ENCODE peak calls at places on chromosome 7, in nine cellular contexts. W is heart right ventricle, P is WTC11, R is upper lobe of right lung, T is GM12865, D is mucosa of descending colon, S is cardiac muscle cell, E is foreskin fibroblast, G is colonic mucosa. Q is an unnamed sample.

GRCh38 chr7:133948588-133948987 is 178.6 kb upstream of the LRGUK start:
- DNase-seq in W (no peak), P (no peak), R (no peak), T (no peak), D (no peak), S (no peak), E (no peak), G (no peak), Q (peak)

GRCh38 chr7:131238260-131238940 is 89.3 kb upstream of the MKLN1 start:
- DNase-seq in W (no peak), P (no peak), R (no peak), T (no peak), D (no peak), S (no peak), E (peak), G (no peak), Q (no peak)

GRCh38 chr7:156059374-156059773 is 247.1 kb upstream of the SHH start:
- DNase-seq in W (no peak), P (no peak), R (peak), T (no peak), D (no peak), S (no peak), E (no peak), G (no peak), Q (no peak)

GRCh38 chr7:108525985-108526767 is at the start of gene PNPLA8:
- DNase-seq in W (peak), P (peak), R (peak), T (peak), D (peak), S (peak), E (peak), G (peak), Q (peak)

GRCh38 chr7:127532151-127532550 is 53.2 kb downstream of the GCC1 start:
- DNase-seq in W (no peak), P (no peak), R (no peak), T (no peak), D (no peak), S (no peak), E (no peak), G (no peak), Q (peak)

GRCh38 chr7:112214887-112215286 is 8.4 kb downstream of the ZNF277 start:
- DNase-seq in W (no peak), P (no peak), R (no peak), T (no peak), D (no peak), S (no peak), E (peak), G (no peak), Q (no peak)

GRCh38 chr7:22819476-22819875 is 3.2 kb downstream of the TOMM7 start:
- DNase-seq in W (no peak), P (no peak), R (no peak), T (no peak), D (no peak), S (no peak), E (no peak), G (no peak), Q (no peak)

GRCh38 chr7:86825264-86825663 is 181.6 kb downstream of the GRM3 start:
- DNase-seq in W (no peak), P (no peak), R (no peak), T (no peak), D (no peak), S (no peak), E (no peak), G (no peak), Q (no peak)

GRCh38 chr7:79591275-79591623 is 137.8 kb upstream of the MAGI2 start:
- DNase-seq in W (no peak), P (no peak), R (no peak), T (no peak), D (no peak), S (no peak), E (no peak), G (no peak), Q (no peak)

GRCh38 chr7:26318921-26319320 is 27.3 kb downstream of the SNX10 start:
- DNase-seq in W (no peak), P (no peak), R (no peak), T (no peak), D (no peak), S (no peak), E (no peak), G (no peak), Q (no peak)

GRCh38 chr7:134368851-134369533 is 52.3 kb upstream of the SLC35B4 start:
- DNase-seq in W (no peak), P (no peak), R (no peak), T (no peak), D (no peak), S (no peak), E (peak), G (peak), Q (peak)

GRCh38 chr7:31439165-31439564 is 74.7 kb upstream of the ITPRID1 start:
- DNase-seq in W (no peak), P (no peak), R (no peak), T (no peak), D (no peak), S (no peak), E (no peak), G (no peak), Q (no peak)

GRCh38 chr7:91974066-91974465 is 33.4 kb downstream of the AKAP9 start:
- DNase-seq in W (no peak), P (no peak), R (no peak), T (no peak), D (no peak), S (no peak), E (no peak), G (no peak), Q (no peak)

DNA sequence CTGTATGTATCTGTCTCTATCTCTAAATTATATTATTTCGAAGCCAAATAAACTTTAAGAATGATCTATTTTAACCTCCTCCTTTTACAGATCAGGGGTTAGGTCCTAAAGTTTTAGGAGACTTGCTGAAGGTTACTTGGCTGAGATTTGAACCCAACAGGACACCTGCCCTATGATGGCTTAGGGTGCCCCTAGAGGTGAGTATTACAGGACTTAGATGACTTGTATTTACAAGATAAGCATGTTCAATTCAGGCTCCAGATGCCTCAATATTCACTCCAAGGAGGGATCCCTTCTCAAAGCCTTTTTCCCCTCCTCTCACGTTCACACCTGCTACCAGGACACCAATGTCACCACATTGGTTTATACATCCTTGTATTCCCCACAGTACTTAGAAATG is 872.4 kb upstream of the AUTS2 start:
- DNase-seq in W (no peak), P (no peak), R (no peak), T (no peak), D (no peak), S (no peak), E (no peak), G (no peak), Q (no peak)
- TF ChIP-seq CTCF in W (no peak), P (no peak), R (no peak), T (no peak), D (no peak), S (no peak), E (no peak), G (no peak), Q (peak)

DNA sequence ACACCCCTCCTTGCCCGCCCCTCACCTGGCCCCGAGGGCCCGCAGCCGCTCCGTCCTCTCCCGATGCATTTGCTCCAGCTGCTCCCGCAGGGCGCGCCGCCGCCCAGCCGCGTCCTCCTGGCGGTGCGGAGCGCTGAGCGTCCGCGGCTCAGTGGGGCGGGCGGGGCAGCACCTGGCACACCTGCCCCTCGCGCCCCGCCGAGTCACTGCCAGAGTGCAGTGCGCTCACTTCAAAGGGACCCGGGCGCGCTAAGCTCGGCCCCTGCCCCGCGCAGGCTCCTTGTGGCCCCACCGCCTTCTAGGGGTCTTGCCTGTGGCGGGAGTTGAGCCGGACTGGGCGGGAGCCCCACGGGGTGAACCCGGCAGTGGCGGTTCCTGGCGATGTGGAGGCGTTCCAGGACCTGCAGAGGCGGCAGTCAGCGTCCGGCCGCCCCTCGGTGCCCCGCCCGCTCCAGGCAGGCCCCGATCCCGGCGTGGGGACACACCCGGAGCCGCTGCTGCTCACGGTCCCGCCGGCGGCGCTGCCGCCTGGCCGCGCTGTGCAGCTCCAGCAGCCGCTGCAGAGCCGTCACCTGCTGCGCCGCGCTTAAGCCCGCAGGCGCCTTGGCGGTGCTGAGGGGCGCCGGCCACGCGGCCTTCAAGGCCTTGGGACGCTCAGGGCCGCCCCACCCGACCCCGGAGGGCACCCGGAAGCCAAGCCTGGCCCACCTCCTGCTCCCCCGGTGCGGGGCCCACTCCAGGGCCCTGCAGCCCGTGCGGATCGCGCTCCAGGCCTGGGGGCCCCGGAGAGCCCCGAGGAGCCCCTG is 6.7 kb downstream of the ATP6V1F start:
- DNase-seq in W (peak), P (peak), R (peak), T (peak), D (peak), S (peak), E (peak), G (peak), Q (peak)
- TF ChIP-seq CTCF in W (no peak), P (no peak), R (no peak), T (no peak), D (peak), S (no peak), E (peak), G (no peak), Q (no peak)

GRCh38 chr7:148939128-148939747 is 55.1 kb upstream of the EZH2 start:
- DNase-seq in W (no peak), P (no peak), R (no peak), T (peak), D (no peak), S (no peak), E (no peak), G (no peak), Q (no peak)

GRCh38 chr7:148940702-148941597 is 56.9 kb upstream of the EZH2 start:
- DNase-seq in W (peak), P (peak), R (peak), T (peak), D (peak), S (peak), E (peak), G (peak), Q (peak)

GRCh38 chr7:148944935-148945934 is 61.1 kb upstream of the EZH2 start:
- DNase-seq in W (no peak), P (no peak), R (no peak), T (no peak), D (no peak), S (no peak), E (peak), G (no peak), Q (no peak)

GRCh38 chr7:148941598-148942280 is 57.6 kb upstream of the EZH2 start:
- DNase-seq in W (peak), P (peak), R (peak), T (peak), D (peak), S (peak), E (peak), G (peak), Q (peak)
- TF ChIP-seq CTCF in W (peak), P (no peak), R (peak), T (peak), D (no peak), S (peak), E (peak), G (peak), Q (peak)

GRCh38 chr7:30157217-30157616 is 22.4 kb downstream of the MTURN start:
- DNase-seq in W (no peak), P (no peak), R (no peak), T (no peak), D (no peak), S (no peak), E (no peak), G (no peak), Q (no peak)

GRCh38 chr7:30159153-30159552 is 24.4 kb downstream of the MTURN start:
- DNase-seq in W (no peak), P (no peak), R (no peak), T (no peak), D (no peak), S (no peak), E (no peak), G (peak), Q (no peak)

GRCh38 chr7:30162133-30162532 is 27.3 kb downstream of the MTURN start:
- DNase-seq in W (no peak), P (no peak), R (no peak), T (no peak), D (no peak), S (no peak), E (no peak), G (no peak), Q (no peak)

GRCh38 chr7:30160329-30160728 is 25.5 kb downstream of the MTURN start:
- DNase-seq in W (no peak), P (no peak), R (no peak), T (no peak), D (no peak), S (no peak), E (no peak), G (no peak), Q (no peak)

GRCh38 chr7:30159698-30160143 is 24.9 kb downstream of the MTURN start:
- DNase-seq in W (no peak), P (no peak), R (peak), T (peak), D (peak), S (peak), E (peak), G (peak), Q (peak)
- TF ChIP-seq CTCF in W (no peak), P (no peak), R (no peak), T (no peak), D (no peak), S (peak), E (peak), G (no peak), Q (peak)

GRCh38 chr7:76509931-76510877 is at the start of gene UPK3B:
- DNase-seq in W (no peak), P (peak), R (peak), T (no peak), D (peak), S (peak), E (no peak), G (no peak), Q (peak)

GRCh38 chr7:76515999-76516443 is 5.7 kb downstream of the UPK3B start:
- DNase-seq in W (no peak), P (peak), R (peak), T (peak), D (peak), S (peak), E (peak), G (peak), Q (peak)

GRCh38 chr7:76514926-76515325 is 4.6 kb downstream of the UPK3B start:
- DNase-seq in W (no peak), P (no peak), R (no peak), T (no peak), D (no peak), S (no peak), E (no peak), G (peak), Q (no peak)

GRCh38 chr7:76513817-76514799 is 3.8 kb downstream of the UPK3B start:
- DNase-seq in W (no peak), P (no peak), R (no peak), T (no peak), D (peak), S (no peak), E (no peak), G (peak), Q (no peak)

DNA sequence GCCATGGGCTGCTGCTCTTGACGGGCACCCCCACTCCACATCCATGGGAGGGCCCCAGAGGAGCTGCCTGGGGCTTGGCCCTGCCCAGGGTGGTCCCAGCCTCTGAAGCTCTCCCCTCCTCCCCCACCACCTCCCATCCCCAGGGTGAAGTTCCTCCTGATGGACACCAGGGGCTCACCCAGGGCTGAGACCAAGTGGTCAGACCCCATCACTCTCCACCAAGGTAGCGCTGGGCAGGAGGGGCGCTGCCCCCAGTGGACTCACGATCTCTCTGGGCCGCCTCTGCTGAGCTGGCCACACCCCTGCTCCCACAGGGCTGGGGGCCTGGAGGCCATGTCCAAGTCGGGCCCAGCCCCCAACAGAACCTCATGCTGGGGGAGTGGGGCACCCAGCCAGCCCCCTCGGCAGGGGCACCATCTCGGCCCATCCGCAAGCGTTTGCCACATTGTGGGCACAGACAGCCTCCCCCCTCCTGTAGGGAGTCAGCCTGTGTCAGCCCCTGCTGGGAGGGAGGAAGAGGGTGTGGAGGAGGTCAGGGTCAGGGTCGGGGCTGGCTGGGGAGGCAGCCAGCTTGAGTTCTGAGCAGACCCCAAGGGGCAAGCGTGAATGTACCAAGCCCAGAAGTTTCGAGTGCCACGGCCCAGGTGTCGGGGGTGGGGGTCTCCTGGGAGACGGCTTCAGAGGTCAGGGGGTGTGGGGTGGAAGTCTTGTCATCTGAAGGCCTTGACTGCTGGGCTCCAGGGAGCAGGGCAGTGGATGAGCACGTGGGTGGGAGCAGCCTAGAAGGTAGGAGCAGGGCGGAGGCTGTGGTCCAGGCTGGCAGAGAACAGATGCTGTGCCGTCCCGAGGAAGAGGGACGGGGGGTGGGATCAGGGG is 2.8 kb downstream of the UPK3B start:
- DNase-seq in W (no peak), P (peak), R (no peak), T (no peak), D (peak), S (peak), E (no peak), G (peak), Q (peak)
- TF ChIP-seq CTCF in W (peak), P (peak), R (no peak), T (no peak), D (no peak), S (peak), E (no peak), G (no peak), Q (peak)

DNA sequence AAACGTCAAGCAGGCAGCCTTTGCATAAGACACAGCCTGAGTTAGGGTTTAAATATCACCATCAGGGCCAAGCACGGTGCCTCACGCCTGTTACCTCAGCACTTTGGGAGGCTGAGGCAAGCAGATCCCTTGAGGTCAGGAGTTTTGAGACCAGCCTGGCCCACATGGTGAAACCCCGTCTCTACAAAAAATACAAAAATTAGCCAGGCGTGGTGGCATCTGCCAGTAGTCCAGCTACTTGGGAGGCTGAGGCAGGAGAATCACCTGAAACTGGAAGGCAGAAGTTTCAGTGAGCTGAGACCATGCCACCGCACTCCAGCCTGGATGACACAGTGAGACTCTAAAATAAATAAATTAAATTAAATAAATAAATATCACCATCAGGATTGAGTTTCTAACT is 33.0 kb downstream of the SRPK2 start:
- DNase-seq in W (no peak), P (no peak), R (no peak), T (peak), D (no peak), S (no peak), E (no peak), G (no peak), Q (no peak)
- TF ChIP-seq CTCF in W (no peak), P (no peak), R (no peak), T (no peak), D (no peak), S (no peak), E (no peak), G (no peak), Q (no peak)

GRCh38 chr7:29807179-29807841 is 1.0 kb downstream of the WIPF3 start:
- DNase-seq in W (peak), P (peak), R (no peak), T (no peak), D (peak), S (peak), E (peak), G (peak), Q (no peak)
- TF ChIP-seq CTCF in W (no peak), P (no peak), R (no peak), T (no peak), D (no peak), S (no peak), E (no peak), G (peak), Q (no peak)

Q was measured in BE2C.